ENCODE peak calls at places on chromosome 22, in six cellular contexts. Z is AG04450, S is SW480, G is skeletal muscle cell, P is NCI-H2081, I is progenitor cell of endocrine pancreas. V is an unnamed sample.

GRCh38 chr22:19943665-19944026 is 2.0 kb upstream of the TXNRD2 start:
- DNase-seq in Z (no peak), S (peak), G (peak), P (no peak), I (no peak), V (peak)

GRCh38 chr22:20844055-20845037 is 14.3 kb downstream of the PI4KA start:
- DNase-seq in Z (no peak), S (no peak), G (no peak), P (no peak), I (no peak), V (no peak)

GRCh38 chr22:45896153-45896951 is 80.6 kb downstream of the WNT7B start:
- DNase-seq in Z (no peak), S (no peak), G (no peak), P (no peak), I (no peak), V (no peak)

GRCh38 chr22:38788417-38788816 is 5.5 kb downstream of the DNAL4 start:
- DNase-seq in Z (peak), S (no peak), G (peak), P (no peak), I (no peak), V (peak)

GRCh38 chr22:43230983-43231723 is 44.2 kb upstream of the TTLL12 start:
- DNase-seq in Z (no peak), S (peak), G (no peak), P (peak), I (peak), V (no peak)

GRCh38 chr22:40182231-40182835 is 4.6 kb downstream of the TNRC6B start:
- DNase-seq in Z (no peak), S (no peak), G (no peak), P (no peak), I (no peak), V (no peak)

GRCh38 chr22:43535336-43535735 is 123.5 kb downstream of the MPPED1 start:
- DNase-seq in Z (no peak), S (no peak), G (no peak), P (no peak), I (no peak), V (no peak)

GRCh38 chr22:33210129-33210784 is 152.1 kb upstream of the SYN3 start:
- DNase-seq in Z (no peak), S (peak), G (no peak), P (no peak), I (peak), V (no peak)

V was measured in kidney epithelial cell.